ENCODE peak calls at places on chromosomes 13 and 19, in eight cellular contexts. D is transverse colon; F is aorta; Y is CD8-positive, alpha-beta T cell; Z is body of pancreas; S is fibroblast of lung; A is right lobe of liver; W is OCI-LY7. N is an unnamed sample. For H3K4me1, the result is how much of the 10 kb centered on the place peaks cover.

GRCh38 chr19:49502866-49503581 is 6.8 kb downstream of the RPS11 start:
- DNase-seq in D (peak), F (no peak), Y (no peak), Z (peak), S (peak), A (no peak), W (peak), N (no peak)

GRCh38 chr13:113996081-113996911 is 22.4 kb upstream of the C13orf46 start:
- DNase-seq in D (no peak), F (peak), Y (no peak), Z (peak), S (no peak), A (peak), W (no peak), N (no peak)

GRCh38 chr19:48856921-48857320 is 11.5 kb downstream of the PLEKHA4 start:
- DNase-seq in D (no peak), F (no peak), Y (no peak), Z (no peak), S (peak), A (no peak), W (no peak), N (no peak)

GRCh38 chr19:11247391-11247790 is 8.0 kb downstream of the ANGPTL8 start:
- DNase-seq in D (no peak), F (peak), Y (no peak), Z (peak), S (no peak), A (peak), W (no peak), N (no peak)

GRCh38 chr19:49441210-49441959 is at the start of gene SLC17A7:
- DNase-seq in D (peak), F (no peak), Y (no peak), Z (peak), S (no peak), A (no peak), W (peak), N (peak)

GRCh38 chr19:35641515-35642151 is at the start of gene ETV2:
- DNase-seq in D (peak), F (no peak), Y (peak), Z (no peak), S (peak), A (peak), W (peak), N (peak)

GRCh38 chr13:108070925-108071324 is 144.4 kb downstream of the LIG4 start:
- DNase-seq in D (no peak), F (no peak), Y (no peak), Z (no peak), S (no peak), A (no peak), W (no peak), N (no peak)

GRCh38 chr13:113152894-113153809 is 5.3 kb upstream of the PROZ start:
- DNase-seq in D (peak), F (no peak), Y (no peak), Z (peak), S (peak), A (peak), W (peak), N (peak)

GRCh38 chr13:68608147-68608546 is 1378.0 kb upstream of the PCDH9 start:
- DNase-seq in D (no peak), F (no peak), Y (no peak), Z (no peak), S (peak), A (no peak), W (no peak), N (no peak)

GRCh38 chr13:36057041-36057440 is 74.1 kb downstream of the DCLK1 start:
- DNase-seq in D (no peak), F (no peak), Y (no peak), Z (no peak), S (peak), A (no peak), W (no peak), N (no peak)

GRCh38 chr19:33736158-33736557 is 60.5 kb upstream of the KCTD15 start:
- DNase-seq in D (no peak), F (no peak), Y (no peak), Z (no peak), S (no peak), A (no peak), W (no peak), N (no peak)

GRCh38 chr19:55225415-55225958 is 3.1 kb downstream of the TMEM86B start:
- DNase-seq in D (no peak), F (no peak), Y (no peak), Z (no peak), S (no peak), A (no peak), W (no peak), N (no peak)

GRCh38 chr19:15702590-15702930 is 25.3 kb upstream of the OR10H2 start:
- DNase-seq in D (peak), F (peak), Y (no peak), Z (peak), S (no peak), A (peak), W (peak), N (peak)

GRCh38 chr13:102742506-102742905 is 31.1 kb downstream of the TEX30 start:
- DNase-seq in D (no peak), F (no peak), Y (no peak), Z (no peak), S (no peak), A (no peak), W (no peak), N (no peak)

GRCh38 chr13:74250738-74251190 is 116.6 kb upstream of the KLF12 start:
- DNase-seq in D (no peak), F (no peak), Y (no peak), Z (no peak), S (peak), A (no peak), W (no peak), N (no peak)

GRCh38 chr19:10431254-10431942 is 11.1 kb downstream of the PDE4A start:
- DNase-seq in D (peak), F (peak), Y (no peak), Z (no peak), S (peak), A (no peak), W (no peak), N (peak)

GRCh38 chr13:77306458-77306857 is 20.4 kb downstream of the MYCBP2 start:
- DNase-seq in D (no peak), F (no peak), Y (no peak), Z (no peak), S (no peak), A (no peak), W (no peak), N (no peak)
- H3K4me1 ChIP-seq in D (under half), F (under half), Y (half or more), Z (under half), S (under half), A (under half), W (half or more), N (under half)

GRCh38 chr13:112055032-112055416 is 11.9 kb upstream of the SOX1 start:
- DNase-seq in D (no peak), F (no peak), Y (no peak), Z (no peak), S (no peak), A (no peak), W (no peak), N (no peak)

GRCh38 chr13:112054616-112055015 is 12.3 kb upstream of the SOX1 start:
- DNase-seq in D (no peak), F (no peak), Y (no peak), Z (no peak), S (no peak), A (no peak), W (no peak), N (no peak)

GRCh38 chr13:112053167-112053743 is 13.7 kb upstream of the SOX1 start:
- DNase-seq in D (no peak), F (no peak), Y (no peak), Z (no peak), S (no peak), A (no peak), W (no peak), N (no peak)

GRCh38 chr13:112055417-112056206 is 11.3 kb upstream of the SOX1 start:
- DNase-seq in D (no peak), F (no peak), Y (no peak), Z (no peak), S (no peak), A (no peak), W (no peak), N (no peak)

DNA sequence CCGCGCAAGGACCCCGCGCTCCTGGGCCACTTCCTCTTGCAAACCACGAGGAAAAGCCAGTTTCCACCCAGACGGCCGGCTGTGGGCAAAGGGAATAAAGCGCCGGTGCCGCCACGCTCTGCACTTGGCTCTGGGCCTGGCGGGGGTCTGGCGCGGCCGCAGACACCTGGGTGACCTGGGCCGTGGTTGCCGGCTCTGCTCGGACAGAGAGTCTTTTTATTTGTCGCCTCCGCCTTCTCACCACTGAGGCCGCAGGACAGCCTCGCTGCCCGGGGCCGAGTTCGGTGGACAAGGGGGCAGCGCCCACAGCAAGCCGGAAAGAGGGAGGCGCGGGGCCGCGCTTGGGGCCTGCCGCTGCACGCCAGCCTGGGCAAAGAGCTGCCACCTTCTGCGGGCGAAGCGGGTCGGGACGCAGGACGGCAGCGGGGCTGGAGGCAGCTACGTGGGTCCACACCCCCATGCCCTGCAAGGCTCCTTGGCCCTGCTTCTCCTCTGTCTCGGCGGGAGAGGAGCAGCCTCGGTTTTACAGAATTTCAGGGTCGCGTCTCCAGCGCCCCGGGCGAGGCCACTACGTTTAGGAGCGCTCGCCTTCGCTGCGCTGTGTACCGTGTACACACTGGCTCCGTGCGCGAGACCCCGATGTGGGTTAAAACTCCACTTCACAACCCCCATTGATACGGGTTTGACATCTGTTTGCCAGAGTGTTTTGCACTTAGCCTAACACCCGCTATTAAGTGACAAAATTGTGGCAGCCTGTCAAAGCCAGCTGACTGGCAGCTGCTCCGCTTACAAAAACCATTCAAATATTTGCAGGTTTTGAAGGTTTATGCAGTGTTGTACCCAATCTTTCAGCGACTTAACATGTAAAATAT is 13.0 kb upstream of the SOX1 start:
- DNase-seq in D (no peak), F (no peak), Y (no peak), Z (no peak), S (no peak), A (no peak), W (no peak), N (no peak)
- H3K4me3 ChIP-seq in D (no peak), F (no peak), Y (no peak), Z (no peak), S (no peak), A (no peak), W (no peak), N (no peak)

GRCh38 chr19:47755065-47755761 is 9.9 kb downstream of the NOP53 start:
- DNase-seq in D (no peak), F (no peak), Y (no peak), Z (no peak), S (no peak), A (no peak), W (no peak), N (no peak)
- H3K4me1 ChIP-seq in D (under half), F (under half), Y (under half), Z (under half), S (under half), A (under half), W (under half), N (under half)

DNA sequence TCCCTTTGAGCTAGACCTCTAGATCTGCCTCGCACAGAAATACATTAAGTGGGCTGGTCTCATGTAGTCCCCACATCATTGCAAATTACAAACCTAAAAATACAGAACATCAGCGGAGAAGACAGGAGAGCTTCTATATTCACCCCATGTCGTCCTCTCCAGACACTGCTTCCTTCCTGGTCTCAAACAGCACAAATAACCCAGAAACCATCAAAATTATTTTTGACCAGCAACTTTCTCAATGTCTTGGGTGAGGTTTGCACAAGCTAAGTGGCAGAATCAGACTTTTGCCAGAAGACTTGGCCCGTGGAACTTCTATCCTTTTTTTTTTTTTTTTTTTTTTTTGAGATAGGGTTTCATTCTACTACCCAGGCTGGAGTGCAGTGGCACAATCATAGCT is 28.2 kb downstream of the CLEC17A start:
- DNase-seq in D (no peak), F (no peak), Y (no peak), Z (no peak), S (no peak), A (no peak), W (no peak), N (no peak)
- H3K4me3 ChIP-seq in D (no peak), F (no peak), Y (no peak), Z (no peak), S (no peak), A (no peak), W (no peak), N (no peak)

GRCh38 chr19:41328157-41328817 is 18.3 kb downstream of the CCDC97 start:
- DNase-seq in D (no peak), F (no peak), Y (no peak), Z (no peak), S (peak), A (peak), W (no peak), N (no peak)
- H3K4me1 ChIP-seq in D (under half), F (under half), Y (half or more), Z (under half), S (under half), A (under half), W (half or more), N (under half)

N was measured in colonic mucosa.